ENCODE peak calls at places on chromosomes 13 and 19, in five cellular contexts. J is tibial nerve, W is body of pancreas, Q is lower lobe of right lung, S is progenitor cell of endocrine pancreas. F is an unnamed sample.

GRCh38 chr13:33677215-33677614 is 140.7 kb upstream of the RFC3 start:
- DNase-seq in J (no peak), W (no peak), Q (no peak), S (no peak), F (no peak)

GRCh38 chr19:17220207-17220758 is 5.1 kb downstream of the USE1 start:
- DNase-seq in J (no peak), W (no peak), Q (no peak), S (no peak), F (no peak)

GRCh38 chr19:55320844-55321419 is 4.2 kb downstream of the TMEM150B start:
- DNase-seq in J (no peak), W (no peak), Q (no peak), S (no peak), F (no peak)

GRCh38 chr13:71854401-71854800 is 12.6 kb downstream of the DACH1 start:
- DNase-seq in J (no peak), W (no peak), Q (no peak), S (no peak), F (no peak)

GRCh38 chr19:54345938-54346386 is 7.0 kb upstream of the LILRA4 start:
- DNase-seq in J (no peak), W (no peak), Q (no peak), S (no peak), F (no peak)

GRCh38 chr19:39953915-39954314 is 17.1 kb upstream of the PSMC4 start:
- DNase-seq in J (no peak), W (no peak), Q (no peak), S (no peak), F (no peak)

GRCh38 chr19:36939153-36939552 is 23.0 kb downstream of the ZNF568 start:
- DNase-seq in J (no peak), W (no peak), Q (no peak), S (no peak), F (no peak)

GRCh38 chr13:62320129-62320724 is 904.6 kb upstream of the PCDH20 start:
- DNase-seq in J (no peak), W (no peak), Q (no peak), S (no peak), F (no peak)

GRCh38 chr13:40118337-40118736 is 462.9 kb downstream of the COG6 start:
- DNase-seq in J (no peak), W (no peak), Q (no peak), S (no peak), F (no peak)

GRCh38 chr13:99282264-99283231 is 24.4 kb upstream of the GPR18 start:
- DNase-seq in J (no peak), W (no peak), Q (no peak), S (no peak), F (no peak)

GRCh38 chr19:56720281-56720680 is 48.7 kb upstream of the ZNF835 start:
- DNase-seq in J (no peak), W (no peak), Q (no peak), S (no peak), F (peak)

GRCh38 chr19:3409346-3410064 is 43.1 kb downstream of the NFIC start:
- DNase-seq in J (peak), W (peak), Q (peak), S (no peak), F (no peak)

GRCh38 chr19:30563691-30564090 is 191.5 kb downstream of the ZNF536 start:
- DNase-seq in J (no peak), W (no peak), Q (no peak), S (no peak), F (no peak)

GRCh38 chr19:19262190-19263057 is 10.7 kb downstream of the TM6SF2 start:
- DNase-seq in J (no peak), W (no peak), Q (no peak), S (no peak), F (no peak)

GRCh38 chr13:27967203-27967735 is 1.8 kb downstream of the CDX2 start:
- DNase-seq in J (no peak), W (no peak), Q (no peak), S (no peak), F (no peak)

GRCh38 chr19:58400638-58400915 is 5.1 kb downstream of the RNF225 start:
- DNase-seq in J (no peak), W (no peak), Q (no peak), S (no peak), F (no peak)

GRCh38 chr13:78238911-78239310 is 320.3 kb upstream of the EDNRB start:
- DNase-seq in J (no peak), W (no peak), Q (no peak), S (no peak), F (no peak)

GRCh38 chr13:49371943-49372636 is 71.8 kb downstream of the CAB39L start:
- DNase-seq in J (no peak), W (no peak), Q (no peak), S (no peak), F (no peak)

GRCh38 chr13:34246511-34246910 is 428.6 kb downstream of the RFC3 start:
- DNase-seq in J (no peak), W (no peak), Q (no peak), S (no peak), F (no peak)

GRCh38 chr19:13149628-13150186 is 468 bp downstream of the STX10 start:
- DNase-seq in J (no peak), W (peak), Q (peak), S (peak), F (peak)

GRCh38 chr13:114104626-114105350 is 27.6 kb downstream of the RASA3 start:
- DNase-seq in J (peak), W (no peak), Q (peak), S (no peak), F (no peak)

GRCh38 chr19:38499532-38499931 is 66.0 kb downstream of the RYR1 start:
- DNase-seq in J (no peak), W (no peak), Q (no peak), S (no peak), F (no peak)

GRCh38 chr19:32450217-32450616 is 44.6 kb downstream of the DPY19L3 start:
- DNase-seq in J (no peak), W (no peak), Q (no peak), S (no peak), F (no peak)

GRCh38 chr19:34436716-34437115 is 8.5 kb downstream of the UBA2 start:
- DNase-seq in J (no peak), W (no peak), Q (no peak), S (no peak), F (no peak)

GRCh38 chr13:49629196-49629938 is 1.1 kb downstream of the ARL11 start:
- DNase-seq in J (no peak), W (no peak), Q (no peak), S (no peak), F (no peak)

DNA sequence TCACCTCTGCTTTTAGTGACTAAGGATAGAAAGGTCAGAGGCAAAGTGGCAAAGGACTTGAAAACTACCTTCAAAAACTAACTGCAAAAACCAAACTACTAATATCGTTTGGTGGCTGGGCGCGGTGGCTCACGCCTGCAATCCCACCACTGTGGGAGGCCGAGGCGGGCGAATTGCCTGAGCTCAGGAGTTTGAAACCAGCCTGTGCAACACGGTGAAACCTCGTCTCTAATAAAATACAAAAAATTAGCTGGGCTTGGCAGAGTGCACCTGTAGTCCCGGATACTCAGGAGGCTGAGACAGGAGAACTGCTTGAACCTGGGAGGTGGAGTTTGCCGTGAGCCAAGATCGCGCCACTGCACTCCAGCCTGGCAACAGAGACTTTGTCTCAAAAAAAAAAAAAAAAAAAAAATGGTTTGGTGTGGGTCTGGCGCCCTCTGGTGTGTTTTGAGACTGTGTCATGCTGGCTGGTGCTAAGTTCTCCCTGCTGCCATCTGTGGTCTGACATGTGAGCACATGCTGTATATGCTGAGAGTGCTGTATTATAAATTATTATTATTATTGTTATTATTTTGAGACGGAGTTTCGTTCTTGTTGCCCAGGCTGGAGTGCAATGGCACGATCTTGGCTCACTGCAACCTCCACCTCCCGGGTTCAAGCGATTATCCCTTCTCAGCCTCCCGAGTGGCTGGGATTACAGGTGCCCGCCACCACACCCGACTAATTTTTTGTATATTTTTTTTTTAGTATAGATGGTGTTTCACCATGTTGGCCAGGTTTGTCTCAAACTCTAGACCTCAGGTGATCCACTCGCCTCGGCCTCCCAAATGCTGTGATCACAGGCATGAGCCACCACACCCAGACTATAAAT is 36.0 kb upstream of the RNF17 start:
- DNase-seq in J (no peak), W (peak), Q (peak), S (no peak), F (peak)
- TF ChIP-seq CTCF in J (peak), W (peak), Q (peak), S (peak), F (peak)

GRCh38 chr19:51586103-51586728 is 15.1 kb downstream of the ZNF175 start:
- DNase-seq in J (no peak), W (no peak), Q (no peak), S (no peak), F (no peak)
- TF ChIP-seq CTCF in J (no peak), W (no peak), Q (no peak), S (no peak), F (no peak)

GRCh38 chr13:81987159-81987558 is 1646.2 kb upstream of the SPRY2 start:
- DNase-seq in J (no peak), W (no peak), Q (no peak), S (no peak), F (no peak)
- TF ChIP-seq CTCF in J (no peak), W (no peak), Q (no peak), S (no peak), F (no peak)

GRCh38 chr19:49383598-49383997 is 4.5 kb upstream of the KASH5 start:
- DNase-seq in J (no peak), W (no peak), Q (no peak), S (no peak), F (no peak)
- TF ChIP-seq CTCF in J (no peak), W (no peak), Q (no peak), S (no peak), F (no peak)

GRCh38 chr13:31051999-31052398 is 109.7 kb downstream of the HSPH1 start:
- DNase-seq in J (no peak), W (no peak), Q (no peak), S (no peak), F (no peak)
- TF ChIP-seq CTCF in J (no peak), W (no peak), Q (no peak), S (peak), F (no peak)

DNA sequence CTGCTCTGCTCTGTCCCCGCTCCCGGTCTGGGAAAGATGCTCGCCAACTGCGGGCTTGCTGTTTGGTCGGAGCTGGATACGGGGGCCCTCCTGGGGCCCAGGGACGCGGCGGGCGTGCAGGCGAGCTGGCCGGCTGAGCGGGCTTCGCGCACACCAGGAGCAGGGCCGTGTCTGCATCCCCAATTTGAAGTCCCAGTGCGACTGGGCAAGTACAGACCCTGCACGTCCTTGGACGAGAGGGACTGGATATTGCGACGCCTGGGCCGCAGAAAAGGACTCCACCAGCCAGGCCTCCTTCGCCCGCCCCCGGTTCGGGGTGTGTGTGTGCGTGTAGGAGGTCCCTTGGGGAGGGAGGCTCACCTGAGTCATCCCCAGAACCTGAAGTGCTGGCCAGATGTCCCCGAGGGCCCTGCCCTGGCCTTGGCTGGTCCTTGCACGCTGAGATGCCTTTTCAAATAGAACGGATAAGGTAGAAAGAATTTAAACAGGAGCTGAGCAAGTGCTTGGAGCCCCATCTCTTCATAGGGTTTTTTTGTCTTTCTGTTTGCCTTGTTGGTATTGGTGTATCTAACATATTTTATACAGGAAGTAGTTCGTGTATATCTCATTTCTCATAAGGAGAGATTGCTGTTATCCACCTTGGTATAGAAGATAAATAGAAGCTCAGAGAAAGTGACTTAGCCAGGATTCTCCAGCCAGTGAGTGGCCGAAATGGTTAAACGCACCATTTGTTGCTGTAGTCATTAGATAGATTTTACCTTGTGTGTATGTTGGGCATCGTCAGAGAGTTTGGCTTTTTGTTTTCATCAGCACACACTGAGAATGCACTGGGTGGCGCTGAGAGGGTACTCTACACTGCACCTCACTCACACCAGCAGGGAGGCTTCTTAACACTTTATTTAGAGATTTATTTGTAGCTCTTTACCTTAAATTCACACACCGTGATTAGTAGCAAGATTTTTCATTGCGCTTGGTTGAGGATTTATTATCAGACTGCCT is 1.1 kb downstream of the NAXD start:
- DNase-seq in J (no peak), W (peak), Q (no peak), S (no peak), F (no peak)
- TF ChIP-seq CTCF in J (no peak), W (no peak), Q (no peak), S (no peak), F (no peak)

GRCh38 chr13:29763426-29764180 is 86.8 kb downstream of the UBL3 start:
- DNase-seq in J (no peak), W (no peak), Q (no peak), S (no peak), F (no peak)

GRCh38 chr13:29760561-29760960 is 89.9 kb downstream of the UBL3 start:
- DNase-seq in J (no peak), W (no peak), Q (no peak), S (no peak), F (no peak)

GRCh38 chr13:29761160-29761559 is 89.3 kb downstream of the UBL3 start:
- DNase-seq in J (no peak), W (no peak), Q (no peak), S (no peak), F (no peak)

GRCh38 chr13:29758591-29759114 is 91.8 kb downstream of the UBL3 start:
- DNase-seq in J (no peak), W (no peak), Q (peak), S (no peak), F (no peak)

DNA sequence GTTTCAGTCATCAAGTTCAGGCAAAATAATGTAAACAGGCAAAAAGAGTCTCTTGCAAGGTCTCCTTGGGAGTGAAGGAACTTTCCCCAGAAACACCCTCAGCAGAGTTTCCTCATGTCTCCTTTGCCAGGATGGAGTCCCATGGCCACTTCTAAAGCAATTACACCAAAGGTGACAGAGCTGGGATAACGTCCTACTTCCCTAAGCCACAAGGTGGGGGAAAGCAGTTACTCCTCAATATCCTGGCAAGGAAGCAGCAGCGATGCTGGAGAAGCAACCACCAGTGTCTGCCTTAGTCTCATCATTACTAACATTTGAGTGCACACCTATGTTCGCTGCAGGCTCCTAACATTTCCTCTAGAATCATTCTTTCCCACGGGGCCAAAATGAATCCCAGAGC is 88.6 kb downstream of the UBL3 start:
- DNase-seq in J (no peak), W (no peak), Q (no peak), S (no peak), F (no peak)
- TF ChIP-seq CTCF in J (no peak), W (no peak), Q (no peak), S (peak), F (no peak)